ENCODE peak calls at places on chromosome 12, in nine cellular contexts. Q is NB4, C is fibroblast of the aortic adventitia, D is endodermal cell, T is cardiac muscle cell, E is heart left ventricle, H is tibial nerve, F is right atrium auricular region, G is right lobe of liver. X is an unnamed sample.

GRCh38 chr12:57175428-57176138 is 28.2 kb upstream of the LRP1-AS start:
- DNase-seq in E (peak), G (peak), Q (peak), C (peak), T (peak), H (peak), F (peak), D (peak), X (peak)

GRCh38 chr12:111656016-111656415 is 29.7 kb downstream of the BRAP start:
- DNase-seq in T (peak), E (no peak), F (no peak), Q (no peak), G (no peak), D (no peak), C (no peak), H (no peak), X (no peak)

GRCh38 chr12:64335886-64336466 is 54.6 kb downstream of the C12orf56 start:
- DNase-seq in H (no peak), C (no peak), G (no peak), F (no peak), E (no peak), Q (no peak), T (no peak), D (no peak), X (no peak)

GRCh38 chr12:62594771-62595170 is 128.1 kb downstream of the MON2 start:
- DNase-seq in Q (no peak), T (no peak), H (no peak), C (no peak), E (no peak), F (no peak), D (no peak), G (no peak), X (no peak)

GRCh38 chr12:2290516-2291065 is 237.8 kb downstream of the CACNA1C start:
- DNase-seq in G (no peak), H (no peak), E (no peak), T (no peak), Q (no peak), D (peak), C (no peak), F (no peak), X (no peak)

GRCh38 chr12:69987453-69988102 is 162.6 kb downstream of the MYRFL start:
- DNase-seq in G (no peak), H (no peak), E (no peak), F (no peak), D (no peak), T (peak), C (peak), Q (no peak), X (peak)

GRCh38 chr12:62673027-62673815 is 206.6 kb downstream of the MON2 start:
- DNase-seq in D (peak), Q (no peak), T (peak), C (no peak), E (no peak), H (no peak), G (no peak), F (no peak), X (no peak)

GRCh38 chr12:105554856-105555255 is 224.4 kb downstream of the C12orf75 start:
- DNase-seq in G (no peak), H (no peak), D (peak), Q (no peak), F (no peak), C (no peak), E (no peak), T (no peak), X (no peak)

GRCh38 chr12:56299308-56299852 is 750 bp downstream of the CS start:
- DNase-seq in T (no peak), D (no peak), F (peak), E (no peak), Q (peak), G (no peak), H (no peak), C (no peak), X (no peak)

GRCh38 chr12:122614839-122615238 is 87.8 kb downstream of the KNTC1 start:
- DNase-seq in T (no peak), Q (no peak), E (no peak), G (no peak), F (no peak), C (no peak), D (no peak), H (no peak), X (no peak)

GRCh38 chr12:120100630-120101029 is 15.9 kb downstream of the RAB35 start:
- DNase-seq in F (peak), G (peak), Q (no peak), E (peak), C (peak), D (no peak), H (peak), T (no peak), X (peak)

GRCh38 chr12:96141216-96141944 is 52.8 kb upstream of the ELK3 start:
- DNase-seq in H (no peak), G (no peak), Q (no peak), T (no peak), C (peak), E (no peak), D (no peak), F (no peak), X (peak)

GRCh38 chr12:131831021-131831571 is 2.9 kb downstream of the MMP17 start:
- DNase-seq in G (peak), H (no peak), E (no peak), C (peak), T (no peak), D (peak), Q (peak), F (no peak), X (peak)

GRCh38 chr12:131042848-131043245 is 89.1 kb downstream of the ADGRD1 start:
- DNase-seq in H (no peak), E (no peak), T (no peak), F (no peak), C (no peak), G (no peak), D (no peak), Q (no peak), X (no peak)

GRCh38 chr12:57883057-57883456 is 36.5 kb upstream of the CTDSP2 start:
- DNase-seq in F (no peak), E (no peak), C (no peak), H (no peak), Q (no peak), T (no peak), D (no peak), G (no peak), X (no peak)

GRCh38 chr12:12999959-13000615 is at the start of gene HEBP1:
- DNase-seq in C (peak), F (peak), T (peak), H (peak), G (peak), D (peak), Q (peak), E (peak), X (peak)

DNA sequence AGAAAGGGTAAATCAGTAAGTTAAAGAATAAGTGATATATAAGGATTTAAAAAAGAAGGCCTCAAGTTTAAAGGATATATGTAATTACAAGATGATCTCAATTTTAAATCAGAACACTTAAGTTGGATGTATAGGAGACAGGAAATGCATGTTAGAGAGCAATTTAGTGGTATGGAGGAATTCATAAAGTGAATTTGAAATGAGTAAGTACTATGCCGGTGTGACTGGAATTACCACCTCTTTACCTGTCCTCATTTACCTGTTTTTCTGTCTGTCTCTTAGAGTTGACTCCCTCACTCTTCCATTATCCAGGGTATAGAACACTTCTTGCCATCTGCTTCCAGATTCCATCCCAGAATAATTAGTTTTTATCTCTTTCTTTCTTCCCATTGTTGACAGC is 73.5 kb downstream of the PLEKHA5 start:
- DNase-seq in D (no peak), T (no peak), Q (no peak), E (no peak), H (no peak), C (no peak), G (no peak), F (no peak), X (no peak)
- TF ChIP-seq CTCF in D (no peak), T (no peak), Q (no peak), E (no peak), H (no peak), C (no peak), G (no peak), F (no peak), X (no peak)

GRCh38 chr12:31238764-31239387 is 87.1 kb downstream of the SINHCAF start:
- DNase-seq in F (peak), H (peak), D (peak), G (peak), E (peak), Q (peak), T (peak), C (peak), X (peak)
- H3K4me3 ChIP-seq in F (no peak), H (no peak), D (no peak), G (no peak), E (no peak), Q (no peak), T (no peak), C (peak), X (no peak)

GRCh38 chr12:60174914-60175313 is 579.1 kb downstream of the SLC16A7 start:
- DNase-seq in F (no peak), E (no peak), T (no peak), D (no peak), G (no peak), C (peak), Q (no peak), H (no peak), X (peak)
- TF ChIP-seq CTCF in F (no peak), E (no peak), T (no peak), D (no peak), G (no peak), C (no peak), Q (no peak), H (no peak), X (no peak)

DNA sequence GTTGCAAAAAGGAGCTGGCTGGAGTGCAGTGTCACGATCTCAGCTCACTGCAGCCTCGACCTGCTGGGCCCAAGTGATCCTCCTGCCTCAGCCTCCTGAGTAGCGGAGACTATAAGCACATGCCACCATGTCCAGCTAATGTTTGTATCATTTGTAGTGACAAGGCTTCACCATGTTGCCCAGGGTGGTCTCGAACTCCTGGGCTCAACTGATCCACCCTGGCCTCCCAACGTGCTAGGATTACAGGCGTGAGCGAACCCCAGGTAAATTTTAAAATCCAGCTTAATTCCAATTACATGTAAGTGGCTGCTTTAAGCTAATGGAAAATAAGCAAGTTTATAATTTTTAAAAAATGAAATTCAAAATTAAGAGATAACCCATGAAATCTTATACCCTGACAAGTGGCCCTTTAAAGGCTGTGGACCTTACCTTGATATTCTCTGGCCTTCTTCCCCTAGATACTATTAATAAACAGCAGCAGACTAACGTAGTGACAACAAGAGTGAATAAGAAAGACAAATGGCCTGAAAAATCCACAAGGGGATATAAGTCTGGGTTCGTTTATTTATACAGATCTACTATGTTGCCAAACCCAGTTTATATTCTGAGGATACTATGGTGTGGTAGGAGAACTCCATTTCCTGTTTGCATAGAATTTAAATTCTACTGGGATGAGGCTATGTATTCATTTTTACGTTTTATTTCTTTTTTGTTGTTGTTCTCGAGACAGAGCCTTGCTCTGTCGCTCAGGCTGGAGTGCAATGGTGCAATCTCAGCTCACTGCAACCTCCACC is 25.6 kb upstream of the SLC2A3 start:
- DNase-seq in T (no peak), G (no peak), Q (no peak), D (no peak), H (no peak), C (peak), F (no peak), E (no peak), X (no peak)
- H3K4me3 ChIP-seq in T (peak), G (no peak), Q (peak), D (peak), H (peak), C (peak), F (no peak), E (peak), X (peak)

DNA sequence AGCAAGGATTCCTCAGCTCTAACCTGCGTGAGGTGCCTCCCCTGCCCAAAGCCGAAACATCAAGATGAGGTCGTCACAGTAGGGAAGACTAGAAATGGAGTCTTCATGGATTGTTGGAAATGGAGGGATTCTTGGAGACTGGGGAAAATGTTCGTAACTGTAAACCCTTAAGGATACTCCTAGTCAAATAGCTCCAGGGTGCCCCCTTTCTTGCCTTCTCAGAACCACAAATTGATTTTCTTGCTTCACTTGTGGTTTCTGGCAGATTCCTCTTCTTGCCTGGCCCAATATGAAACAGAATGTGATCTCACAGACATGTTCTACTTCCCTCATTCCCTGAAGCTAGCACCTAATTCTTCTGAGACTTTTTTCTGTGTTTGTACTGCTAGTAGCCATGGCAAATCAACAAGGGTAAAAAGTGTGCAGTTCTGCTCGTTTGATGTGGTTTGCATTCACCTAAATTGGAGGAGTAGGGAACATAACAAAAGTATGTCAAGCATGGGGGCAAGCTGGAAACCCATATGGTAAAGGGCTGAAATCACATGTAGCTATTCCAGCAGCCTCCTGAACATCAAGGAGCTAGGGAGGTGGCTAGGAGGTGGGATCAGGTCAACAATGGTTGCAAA is 331.9 kb downstream of the PAWR start:
- DNase-seq in C (no peak), F (no peak), Q (peak), D (peak), T (no peak), E (no peak), G (no peak), H (no peak), X (no peak)
- TF ChIP-seq CTCF in C (no peak), F (no peak), Q (no peak), D (peak), T (no peak), E (no peak), G (no peak), H (no peak), X (no peak)

X was measured in fibroblast of pulmonary artery.